ENCODE peak calls at places on chromosome 13, in nine cellular contexts. M is OCI-LY7, W is uterus, G is Peyer's patch, J is spleen, N is heart left ventricle, V is kidney epithelial cell, C is brain microvascular endothelial cell, L is fibroblast of lung. X is an unnamed sample.

GRCh38 chr13:93144031-93144430 is 82.6 kb upstream of the GPC6 start:
- DNase-seq in M (no peak), W (no peak), G (no peak), J (no peak), N (no peak), V (no peak), C (no peak), L (no peak), X (no peak)

GRCh38 chr13:112184261-112184660 is 117.3 kb downstream of the SOX1 start:
- DNase-seq in M (no peak), W (no peak), G (peak; percentile 33), J (no peak), N (no peak), V (no peak), C (no peak), L (no peak), X (no peak)

GRCh38 chr13:41960195-41960699 is 662 bp downstream of the VWA8 start:
- DNase-seq in M (peak; percentile 41), W (no peak), G (peak; percentile 53), J (no peak), N (no peak), V (no peak), C (no peak), L (peak; percentile 47), X (peak; percentile 48)

GRCh38 chr13:111046590-111047141 is 68.4 kb upstream of the ARHGEF7 start:
- DNase-seq in M (no peak), W (no peak), G (no peak), J (no peak), N (peak; percentile 48), V (no peak), C (peak; percentile 59), L (peak; percentile 67), X (no peak)

GRCh38 chr13:31807090-31807541 is 67.8 kb downstream of the RXFP2 start:
- DNase-seq in M (no peak), W (no peak), G (no peak), J (no peak), N (no peak), V (no peak), C (no peak), L (no peak), X (peak; percentile 36)

GRCh38 chr13:34108396-34108795 is 290.4 kb downstream of the RFC3 start:
- DNase-seq in M (no peak), W (no peak), G (no peak), J (no peak), N (no peak), V (no peak), C (peak; percentile 1), L (no peak), X (no peak)

GRCh38 chr13:26996965-26997752 is 174.5 kb downstream of the USP12 start:
- DNase-seq in M (peak; percentile 75), W (no peak), G (peak; percentile 87), J (peak; percentile 84), N (peak; percentile 51), V (no peak), C (no peak), L (no peak), X (no peak)

GRCh38 chr13:28100149-28101121 is at the start of gene FLT3:
- DNase-seq in M (no peak), W (no peak), G (peak; percentile 73), J (peak; percentile 84), N (peak; percentile 22), V (no peak), C (peak; percentile 9), L (peak; percentile 7), X (no peak)

GRCh38 chr13:101217086-101217485 is 199.2 kb downstream of the NALCN start:
- DNase-seq in M (no peak), W (no peak), G (no peak), J (no peak), N (no peak), V (no peak), C (no peak), L (peak; percentile 26), X (no peak)

GRCh38 chr13:79382545-79383275 is 23.3 kb downstream of the RBM26 start:
- DNase-seq in M (no peak), W (no peak), G (no peak), J (no peak), N (no peak), V (no peak), C (no peak), L (no peak), X (peak; percentile 73)
- H3K4me3 ChIP-seq in M (no peak overlapping the region), W (no peak overlapping the region), G (no peak overlapping the region), J (no peak overlapping the region), N (no peak overlapping the region), V (no peak overlapping the region), C (no peak overlapping the region), L (no peak overlapping the region), X (no peak overlapping the region)

GRCh38 chr13:75541287-75541686 is 3.6 kb upstream of the COMMD6 start:
- DNase-seq in M (no peak), W (no peak), G (no peak), J (no peak), N (no peak), V (no peak), C (peak; percentile 43), L (no peak), X (no peak)

GRCh38 chr13:75541961-75542360 is 4.3 kb upstream of the COMMD6 start:
- DNase-seq in M (no peak), W (no peak), G (no peak), J (no peak), N (no peak), V (no peak), C (no peak), L (no peak), X (no peak)

GRCh38 chr13:75533866-75534265 is 3.8 kb downstream of the COMMD6 start:
- DNase-seq in M (no peak), W (no peak), G (no peak), J (no peak), N (no peak), V (no peak), C (peak; percentile 7), L (no peak), X (no peak)

DNA sequence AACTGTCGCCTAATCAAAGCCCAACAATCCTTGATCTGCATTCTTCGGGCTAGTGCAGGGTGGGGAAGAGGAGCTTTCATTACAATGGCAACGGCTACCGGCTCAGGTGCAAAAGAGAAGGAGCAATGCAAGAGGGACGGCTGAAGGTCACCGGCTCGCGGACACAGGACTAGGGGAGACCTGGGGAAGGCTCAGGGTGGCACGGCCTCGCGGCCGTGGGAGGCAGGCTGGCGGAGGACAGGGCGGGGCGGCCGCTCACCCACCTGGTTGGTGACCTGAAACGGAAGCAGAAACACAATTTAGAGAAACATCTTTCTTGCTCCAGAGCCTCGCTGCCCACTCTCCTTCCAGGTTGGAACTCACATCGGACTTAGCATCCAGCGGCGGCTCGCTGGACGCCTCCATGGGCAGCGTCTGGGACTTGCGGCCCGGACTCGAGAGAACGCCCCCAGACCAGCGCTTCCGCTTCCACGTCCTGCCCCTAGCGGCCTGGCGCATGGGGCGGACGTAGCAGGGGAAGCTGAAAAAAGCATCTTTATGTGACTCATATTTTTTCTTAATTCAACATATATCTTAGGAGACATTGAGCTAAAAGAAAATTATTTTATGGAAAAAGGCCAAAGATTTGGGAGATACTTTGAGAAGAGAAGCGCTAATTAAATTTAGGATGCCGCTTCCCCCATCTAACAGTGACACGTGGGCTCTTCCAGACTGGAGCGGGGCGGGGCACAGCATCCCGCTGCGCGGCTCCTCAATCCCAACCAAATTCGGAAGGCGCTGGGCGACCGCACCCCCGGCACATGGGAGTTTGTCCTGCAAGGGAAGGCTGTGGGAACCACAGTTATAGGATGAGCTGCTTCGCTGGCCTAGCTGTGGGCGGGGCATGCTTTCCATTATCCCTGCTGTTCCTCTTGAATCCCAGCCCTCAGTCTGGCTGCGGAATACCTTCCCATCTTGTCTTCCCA is at the start of gene COMMD6:
- DNase-seq in M (peak; percentile 85), W (peak; percentile 84), G (peak; percentile 86), J (peak; percentile 95), N (peak; percentile 82), V (no peak), C (peak; percentile 63), L (peak; percentile 92), X (peak; percentile 80)
- TF ChIP-seq CTCF in M (peak; percentile 24), W (peak; percentile 77), G (peak; percentile 83), J (peak; percentile 67), N (peak; percentile 48), V (no peak), C (peak; percentile 42), L (peak; percentile 26), X (peak; percentile 30)

GRCh38 chr13:98018293-98018692 is 64.8 kb downstream of the IPO5 start:
- DNase-seq in M (no peak), W (no peak), G (no peak), J (no peak), N (no peak), V (no peak), C (no peak), L (no peak), X (no peak)
- H3K36me3 ChIP-seq in M (peaks cover 93% of the 10 kb centered on the region), W (no peaks in the 10 kb centered on the region), G (no peaks in the 10 kb centered on the region), J (peaks cover 93% of the 10 kb centered on the region), N (peaks cover 65% of the 10 kb centered on the region), V (peaks cover 3% of the 10 kb centered on the region), C (peaks cover 56% of the 10 kb centered on the region), L (peaks cover 11% of the 10 kb centered on the region), X (peaks cover 17% of the 10 kb centered on the region)

GRCh38 chr13:25466880-25467279 is 95.1 kb downstream of the ATP8A2 start:
- DNase-seq in M (no peak), W (no peak), G (no peak), J (no peak), N (no peak), V (no peak), C (no peak), L (no peak), X (no peak)

GRCh38 chr13:25469179-25469545 is 97.4 kb downstream of the ATP8A2 start:
- DNase-seq in M (no peak), W (no peak), G (no peak), J (no peak), N (no peak), V (no peak), C (no peak), L (no peak), X (no peak)

GRCh38 chr13:25473864-25474263 is 102.1 kb downstream of the ATP8A2 start:
- DNase-seq in M (no peak), W (no peak), G (no peak), J (no peak), N (no peak), V (peak; percentile 29), C (no peak), L (no peak), X (peak; percentile 40)

GRCh38 chr13:25463496-25463895 is 91.7 kb downstream of the ATP8A2 start:
- DNase-seq in M (no peak), W (no peak), G (no peak), J (no peak), N (no peak), V (no peak), C (peak; percentile 40), L (no peak), X (peak; percentile 49)

DNA sequence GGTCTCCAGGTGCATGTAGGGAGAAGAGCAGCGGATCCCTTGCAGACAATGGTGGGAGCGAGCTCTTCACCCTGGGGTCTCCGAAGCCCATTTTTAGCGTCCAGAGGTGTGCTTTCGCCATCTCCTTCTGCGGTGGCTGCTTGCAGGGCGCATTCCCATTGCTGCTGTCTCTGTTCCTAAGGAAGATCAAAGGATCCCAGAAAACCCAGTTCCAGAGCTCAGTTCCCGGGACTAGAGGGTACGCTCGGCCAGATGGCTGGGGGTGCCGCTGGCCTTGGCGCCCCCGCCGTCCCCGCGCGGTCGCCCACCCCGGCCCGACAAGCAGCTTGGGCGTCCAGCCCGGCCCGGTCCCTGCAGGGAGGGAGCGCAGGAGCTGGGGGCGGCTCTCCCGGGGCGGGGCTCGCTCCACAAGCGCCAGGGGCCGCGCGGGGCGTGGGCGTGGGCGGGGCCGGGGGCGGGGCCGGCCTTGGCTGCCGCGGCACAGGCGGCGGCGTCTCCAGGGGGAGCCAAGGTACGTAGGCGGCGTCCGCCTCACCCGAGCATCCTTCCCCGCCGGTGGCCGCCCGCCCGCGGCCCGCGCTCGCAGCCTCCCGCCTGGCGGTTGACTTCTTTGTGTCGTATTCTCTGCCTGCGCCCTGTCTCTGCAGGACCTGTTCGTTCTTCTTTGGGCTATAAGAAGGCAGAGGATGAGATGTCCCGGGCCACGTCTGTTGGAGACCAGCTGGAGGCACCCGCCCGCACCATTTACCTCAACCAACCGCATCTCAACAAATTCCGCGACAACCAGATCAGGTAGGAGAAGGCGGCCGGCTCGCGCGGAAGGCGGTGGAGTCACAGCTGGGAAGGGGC is 96.8 kb downstream of the ATP8A2 start:
- DNase-seq in M (no peak), W (no peak), G (no peak), J (no peak), N (peak; percentile 10), V (no peak), C (no peak), L (no peak), X (no peak)
- H3K4me3 ChIP-seq in M (no peak overlapping the region), W (no peak overlapping the region), G (no peak overlapping the region), J (peak overlapping the region; percentile 10), N (no peak overlapping the region), V (peak overlapping the region; percentile 50), C (peak overlapping the region; percentile 49), L (no peak overlapping the region), X (no peak overlapping the region)

X was measured in bronchial epithelial cell.